ENCODE peak calls at places on chromosomes 5 and 9, in six cellular contexts. One of them, this sample, is unnamed.

GRCh38 chr9:80503692-80504400 is 932.1 kb downstream of the TLE4 start:
- DNase-seq in mesenchymal stem cell: peak
- DNase-seq in trophoblast cell: no peak
- DNase-seq in H1: no peak
- DNase-seq in neuronal stem cell: no peak
- DNase-seq in IMR-90: peak
- DNase-seq in this sample: no peak

GRCh38 chr9:23830949-23831730 is 5.1 kb upstream of the ELAVL2 start:
- DNase-seq in H1: peak
- DNase-seq in trophoblast cell: no peak
- DNase-seq in neuronal stem cell: no peak
- DNase-seq in IMR-90: no peak
- DNase-seq in mesenchymal stem cell: no peak
- DNase-seq in this sample: peak

GRCh38 chr9:114207034-114207815 is 51.9 kb downstream of the COL27A1 start:
- DNase-seq in H1: no peak
- DNase-seq in neuronal stem cell: peak
- DNase-seq in mesenchymal stem cell: peak
- DNase-seq in IMR-90: peak
- DNase-seq in trophoblast cell: no peak
- DNase-seq in this sample: no peak

GRCh38 chr5:79133657-79134451 is 22.2 kb downstream of the BHMT start:
- DNase-seq in IMR-90: peak
- DNase-seq in mesenchymal stem cell: peak
- DNase-seq in trophoblast cell: peak
- DNase-seq in neuronal stem cell: peak
- DNase-seq in H1: peak
- DNase-seq in this sample: peak

GRCh38 chr5:1550287-1551076 is 26.7 kb upstream of the LPCAT1 start:
- DNase-seq in neuronal stem cell: no peak
- DNase-seq in H1: peak
- DNase-seq in IMR-90: no peak
- DNase-seq in mesenchymal stem cell: no peak
- DNase-seq in trophoblast cell: no peak
- DNase-seq in this sample: no peak

GRCh38 chr9:37650873-37651768 is at the start of gene FRMPD1:
- DNase-seq in trophoblast cell: peak
- DNase-seq in H1: peak
- DNase-seq in mesenchymal stem cell: peak
- DNase-seq in IMR-90: peak
- DNase-seq in neuronal stem cell: no peak
- DNase-seq in this sample: peak

GRCh38 chr9:6759114-6759977 is 1.6 kb downstream of the KDM4C start:
- DNase-seq in H1: no peak
- DNase-seq in mesenchymal stem cell: peak
- DNase-seq in IMR-90: peak
- DNase-seq in trophoblast cell: peak
- DNase-seq in neuronal stem cell: no peak
- DNase-seq in this sample: no peak

GRCh38 chr5:91670565-91670964 is 287.4 kb upstream of the ARRDC3 start:
- DNase-seq in trophoblast cell: no peak
- DNase-seq in neuronal stem cell: no peak
- DNase-seq in IMR-90: no peak
- DNase-seq in H1: peak
- DNase-seq in mesenchymal stem cell: no peak
- DNase-seq in this sample: peak

GRCh38 chr5:141560141-141560540 is 58.7 kb downstream of the DIAPH1 start:
- DNase-seq in trophoblast cell: no peak
- DNase-seq in H1: no peak
- DNase-seq in IMR-90: no peak
- DNase-seq in neuronal stem cell: no peak
- DNase-seq in mesenchymal stem cell: no peak
- DNase-seq in this sample: no peak

GRCh38 chr5:37060030-37060429 is 183.5 kb downstream of the NIPBL start:
- DNase-seq in mesenchymal stem cell: no peak
- DNase-seq in neuronal stem cell: no peak
- DNase-seq in trophoblast cell: no peak
- DNase-seq in H1: no peak
- DNase-seq in IMR-90: no peak
- DNase-seq in this sample: no peak

GRCh38 chr5:147446528-147446927 is 63.3 kb downstream of the DPYSL3 start:
- DNase-seq in H1: no peak
- DNase-seq in trophoblast cell: no peak
- DNase-seq in neuronal stem cell: no peak
- DNase-seq in IMR-90: peak
- DNase-seq in mesenchymal stem cell: no peak
- DNase-seq in this sample: no peak

GRCh38 chr9:137232510-137232909 is 1.8 kb downstream of the SLC34A3 start:
- DNase-seq in H1: no peak
- DNase-seq in trophoblast cell: no peak
- DNase-seq in mesenchymal stem cell: no peak
- DNase-seq in IMR-90: no peak
- DNase-seq in neuronal stem cell: no peak
- DNase-seq in this sample: no peak
- H2AFZ ChIP-seq in H1: no peak
- H2AFZ ChIP-seq in trophoblast cell: no peak
- H2AFZ ChIP-seq in mesenchymal stem cell: no peak
- H2AFZ ChIP-seq in IMR-90: no peak
- H2AFZ ChIP-seq in neuronal stem cell: no peak
- H2AFZ ChIP-seq in this sample: no peak

GRCh38 chr5:115977988-115978387 is 15.7 kb downstream of the LVRN start:
- DNase-seq in mesenchymal stem cell: peak
- DNase-seq in trophoblast cell: peak
- DNase-seq in neuronal stem cell: no peak
- DNase-seq in H1: no peak
- DNase-seq in IMR-90: peak
- DNase-seq in this sample: no peak
- H3K4me2 ChIP-seq in mesenchymal stem cell: no peak
- H3K4me2 ChIP-seq in trophoblast cell: no peak
- H3K4me2 ChIP-seq in neuronal stem cell: no peak
- H3K4me2 ChIP-seq in H1: no peak
- H3K4me2 ChIP-seq in IMR-90: peak
- H3K4me2 ChIP-seq in this sample: no peak

DNA sequence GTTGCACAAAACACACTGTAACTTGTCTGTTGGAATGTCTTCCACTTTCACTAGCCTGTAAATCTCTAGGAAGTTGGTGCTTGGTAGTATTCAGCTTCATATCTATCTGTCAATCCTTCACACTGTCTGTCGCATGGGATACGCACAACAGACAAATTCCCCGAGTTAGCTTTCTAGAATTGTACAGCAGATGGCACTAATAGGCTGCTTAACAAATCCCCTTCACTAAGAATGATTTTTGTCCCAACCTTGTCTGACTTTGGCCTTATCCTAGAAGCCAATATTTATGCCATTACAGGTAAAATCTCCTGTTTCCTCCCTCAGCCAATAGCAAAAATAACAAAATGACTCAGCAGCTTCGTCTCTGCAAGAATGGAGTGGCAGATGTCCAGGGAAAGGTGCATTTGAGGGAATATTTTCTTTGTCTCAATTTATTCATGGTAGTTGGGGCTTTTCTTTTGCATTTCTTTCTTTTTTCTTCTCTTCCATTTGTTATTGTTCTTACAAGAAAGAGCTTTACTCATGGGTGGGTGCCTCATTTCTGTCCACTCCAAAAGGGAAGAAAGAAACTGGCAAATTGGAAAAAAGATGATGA is 3.1 kb downstream of the NUDT2 start:
- DNase-seq in trophoblast cell: peak
- DNase-seq in IMR-90: peak
- DNase-seq in mesenchymal stem cell: peak
- DNase-seq in H1: no peak
- DNase-seq in neuronal stem cell: peak
- DNase-seq in this sample: no peak
- H2AK5ac ChIP-seq in trophoblast cell: no peak
- H2AK5ac ChIP-seq in IMR-90: no peak
- H2AK5ac ChIP-seq in mesenchymal stem cell: no peak
- H2AK5ac ChIP-seq in H1: no peak
- H2AK5ac ChIP-seq in neuronal stem cell: no peak
- H2AK5ac ChIP-seq in this sample: no peak

DNA sequence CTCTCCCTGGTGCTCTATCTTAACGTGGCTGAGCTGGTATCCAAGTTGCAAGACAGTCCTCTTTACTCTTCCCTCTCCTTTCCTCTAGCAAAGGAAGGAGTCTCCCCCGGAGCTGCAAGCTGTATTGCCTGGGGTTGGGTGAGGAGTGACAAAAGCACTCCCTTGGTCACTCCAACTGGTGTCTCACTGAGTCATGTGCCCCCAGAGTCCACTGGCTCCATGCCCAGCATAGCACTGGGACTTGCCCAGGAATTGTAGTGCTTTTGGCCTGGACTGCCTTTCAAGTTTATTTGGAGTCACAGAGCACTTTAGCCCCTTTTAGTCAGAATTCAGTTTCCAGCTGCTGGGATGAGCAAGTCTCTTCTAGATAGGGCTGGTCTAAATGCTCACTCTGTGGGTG is 82.6 kb upstream of the FST start:
- DNase-seq in mesenchymal stem cell: peak
- DNase-seq in IMR-90: peak
- DNase-seq in neuronal stem cell: no peak
- DNase-seq in H1: no peak
- DNase-seq in trophoblast cell: no peak
- DNase-seq in this sample: no peak
- H2AFZ ChIP-seq in mesenchymal stem cell: no peak
- H2AFZ ChIP-seq in IMR-90: peak
- H2AFZ ChIP-seq in neuronal stem cell: no peak
- H2AFZ ChIP-seq in H1: no peak
- H2AFZ ChIP-seq in trophoblast cell: no peak
- H2AFZ ChIP-seq in this sample: no peak

DNA sequence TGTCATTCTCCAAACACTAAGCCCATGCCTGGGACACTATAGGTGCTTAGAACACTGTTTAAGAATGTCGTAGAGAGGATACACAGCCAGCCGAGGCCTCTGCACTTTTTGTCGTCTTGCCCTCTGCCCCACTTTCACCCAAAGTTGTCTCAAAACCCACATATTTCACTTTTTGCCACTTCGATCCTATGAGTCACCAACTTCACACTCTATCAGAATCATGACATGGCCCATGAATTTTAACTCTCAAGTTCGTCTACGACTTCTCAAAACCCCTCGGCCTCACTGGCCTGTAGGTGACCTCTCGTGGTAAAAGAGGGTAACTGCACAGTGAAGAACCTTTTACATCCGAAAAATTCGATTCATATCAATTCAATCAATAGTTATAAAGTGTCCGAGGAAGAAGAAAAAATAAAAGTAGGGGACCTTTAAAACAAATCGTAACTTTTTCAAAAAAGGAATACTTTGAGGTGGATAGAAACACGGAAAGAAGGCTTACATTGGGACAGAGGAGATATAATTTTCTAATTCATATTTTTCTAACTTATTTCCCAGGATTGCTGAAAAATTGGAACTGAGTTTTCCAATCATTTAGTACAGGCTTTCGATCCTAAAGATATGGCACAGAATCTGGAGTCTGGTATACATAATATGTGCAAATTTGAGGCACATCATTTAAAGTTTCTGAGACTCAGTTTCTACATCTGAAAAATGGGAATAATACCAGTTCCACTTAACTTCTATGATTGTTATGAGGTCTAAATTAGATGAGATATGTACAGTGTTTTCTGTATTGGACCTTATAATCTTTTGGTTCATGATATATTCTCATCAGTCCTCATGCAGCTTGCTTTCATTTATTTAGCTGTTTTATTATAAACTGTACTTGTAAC is 122.6 kb downstream of the APBA1 start:
- DNase-seq in IMR-90: peak
- DNase-seq in H1: no peak
- DNase-seq in mesenchymal stem cell: peak
- DNase-seq in trophoblast cell: peak
- DNase-seq in neuronal stem cell: no peak
- DNase-seq in this sample: no peak
- H3K4me2 ChIP-seq in IMR-90: no peak
- H3K4me2 ChIP-seq in H1: no peak
- H3K4me2 ChIP-seq in mesenchymal stem cell: peak
- H3K4me2 ChIP-seq in trophoblast cell: no peak
- H3K4me2 ChIP-seq in neuronal stem cell: no peak
- H3K4me2 ChIP-seq in this sample: no peak

GRCh38 chr9:91904541-91905236 is 45.3 kb downstream of the ROR2 start:
- DNase-seq in H1: no peak
- DNase-seq in neuronal stem cell: no peak
- DNase-seq in trophoblast cell: no peak
- DNase-seq in IMR-90: no peak
- DNase-seq in mesenchymal stem cell: no peak
- DNase-seq in this sample: no peak
- H2AK5ac ChIP-seq in H1: peak
- H2AK5ac ChIP-seq in neuronal stem cell: peak
- H2AK5ac ChIP-seq in trophoblast cell: no peak
- H2AK5ac ChIP-seq in IMR-90: no peak
- H2AK5ac ChIP-seq in mesenchymal stem cell: peak
- H2AK5ac ChIP-seq in this sample: no peak

DNA sequence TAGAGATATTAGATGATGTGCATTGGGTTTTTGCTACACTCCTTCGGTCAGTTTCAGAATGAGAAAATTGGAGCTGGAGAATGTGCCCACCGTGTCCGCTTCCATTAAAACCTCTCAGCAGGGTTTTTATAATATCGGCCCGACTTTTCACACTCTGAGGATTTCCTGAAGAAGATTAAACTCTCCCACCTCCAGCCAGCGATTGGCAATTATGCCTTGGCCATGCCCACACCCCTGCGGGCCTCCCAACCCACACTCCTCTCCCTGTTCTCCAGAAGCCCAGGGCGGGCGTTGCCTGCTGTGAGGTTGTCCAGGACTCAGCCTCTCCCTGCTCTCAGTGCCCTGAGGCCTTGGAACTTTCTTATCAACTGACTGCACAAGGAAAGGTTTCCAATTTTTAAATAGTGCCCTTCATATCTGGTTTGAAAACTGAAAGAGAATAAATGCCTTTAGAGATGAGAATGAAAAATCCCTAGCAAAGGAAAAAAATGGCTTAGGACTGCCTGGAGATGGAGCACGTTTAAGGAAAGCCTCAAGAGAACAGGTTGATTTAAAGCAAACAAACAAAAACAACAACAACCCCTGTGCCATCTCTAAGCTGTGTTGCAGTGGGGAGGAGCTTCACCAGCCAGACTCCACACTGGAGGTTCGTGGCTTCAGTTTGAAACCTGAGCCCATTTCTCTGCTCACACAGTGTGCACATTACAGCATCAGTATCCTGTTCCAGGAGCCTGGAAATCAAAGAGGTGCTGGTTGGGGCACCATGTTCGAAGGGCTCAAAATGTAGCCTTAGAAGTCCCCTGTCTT is 292.9 kb downstream of the NSG2 start:
- DNase-seq in mesenchymal stem cell: no peak
- DNase-seq in trophoblast cell: peak
- DNase-seq in H1: no peak
- DNase-seq in neuronal stem cell: no peak
- DNase-seq in IMR-90: no peak
- DNase-seq in this sample: no peak
- H2AFZ ChIP-seq in mesenchymal stem cell: no peak
- H2AFZ ChIP-seq in trophoblast cell: peak
- H2AFZ ChIP-seq in H1: no peak
- H2AFZ ChIP-seq in neuronal stem cell: no peak
- H2AFZ ChIP-seq in IMR-90: no peak
- H2AFZ ChIP-seq in this sample: no peak